ENCODE peak calls at places on chromosomes 4 and X, in four cellular contexts. One of them, this sample, is unnamed.

GRCh38 chr4:154004859-154005520 is 216.1 kb upstream of the SFRP2 start:
- DNase-seq in AG04449: no peak
- DNase-seq in BJ: peak
- DNase-seq in AG04450: no peak
- DNase-seq in this sample: peak

GRCh38 chr4:147334478-147334877 is 146.4 kb upstream of the EDNRA start:
- DNase-seq in AG04449: no peak
- DNase-seq in BJ: no peak
- DNase-seq in AG04450: no peak
- DNase-seq in this sample: no peak

GRCh38 chr4:155742310-155743015 is 16.4 kb upstream of the GUCY1B1 start:
- DNase-seq in AG04449: no peak
- DNase-seq in BJ: no peak
- DNase-seq in AG04450: no peak
- DNase-seq in this sample: no peak

GRCh38 chr4:69617083-69617694 is 22.3 kb downstream of the UGT2A2 start:
- DNase-seq in AG04449: no peak
- DNase-seq in BJ: no peak
- DNase-seq in AG04450: peak
- DNase-seq in this sample: no peak

GRCh38 chr4:94758141-94758699 is 465 bp downstream of the BMPR1B start:
- DNase-seq in AG04449: no peak
- DNase-seq in BJ: no peak
- DNase-seq in AG04450: no peak
- DNase-seq in this sample: no peak

GRCh38 chr4:40628888-40629287 is 776 bp downstream of the RBM47 start:
- DNase-seq in AG04449: no peak
- DNase-seq in BJ: no peak
- DNase-seq in AG04450: no peak
- DNase-seq in this sample: no peak

GRCh38 chr4:121711263-121712000 is 14.7 kb upstream of the ANXA5 start:
- DNase-seq in AG04449: peak
- DNase-seq in BJ: peak
- DNase-seq in AG04450: peak
- DNase-seq in this sample: peak

GRCh38 chrX:47358387-47359065 is 11.9 kb upstream of the ZNF157 start:
- DNase-seq in AG04449: no peak
- DNase-seq in BJ: no peak
- DNase-seq in AG04450: no peak
- DNase-seq in this sample: no peak

GRCh38 chrX:12013220-12013619 is 125.1 kb upstream of the FRMPD4 start:
- DNase-seq in AG04449: no peak
- DNase-seq in BJ: no peak
- DNase-seq in AG04450: peak
- DNase-seq in this sample: no peak

GRCh38 chrX:100911731-100912130 is 17.0 kb downstream of the XKRX start:
- DNase-seq in AG04449: no peak
- DNase-seq in BJ: no peak
- DNase-seq in AG04450: no peak
- DNase-seq in this sample: no peak

GRCh38 chr4:39233114-39233513 is 50.8 kb downstream of the WDR19 start:
- DNase-seq in AG04449: no peak
- DNase-seq in BJ: no peak
- DNase-seq in AG04450: no peak
- DNase-seq in this sample: no peak

GRCh38 chr4:134328741-134329140 is 127.2 kb upstream of the PABPC4L start:
- DNase-seq in AG04449: no peak
- DNase-seq in BJ: no peak
- DNase-seq in AG04450: no peak
- DNase-seq in this sample: no peak

GRCh38 chr4:74608151-74608949 is 163.4 kb downstream of the AREG start:
- DNase-seq in AG04449: no peak
- DNase-seq in BJ: no peak
- DNase-seq in AG04450: no peak
- DNase-seq in this sample: no peak

GRCh38 chr4:28883211-28883610 is 1837.0 kb upstream of the PCDH7 start:
- DNase-seq in AG04449: no peak
- DNase-seq in BJ: no peak
- DNase-seq in AG04450: no peak
- DNase-seq in this sample: no peak

GRCh38 chrX:66384722-66385121 is 220.7 kb downstream of the HEPH start:
- DNase-seq in AG04449: no peak
- DNase-seq in BJ: no peak
- DNase-seq in AG04450: no peak
- DNase-seq in this sample: no peak

GRCh38 chr4:168651374-168651773 is 154.5 kb downstream of the PALLD start:
- DNase-seq in AG04449: no peak
- DNase-seq in BJ: no peak
- DNase-seq in AG04450: no peak
- DNase-seq in this sample: no peak

GRCh38 chr4:169573889-169574288 is 38.5 kb downstream of the NEK1 start:
- DNase-seq in AG04449: no peak
- DNase-seq in BJ: no peak
- DNase-seq in AG04450: no peak
- DNase-seq in this sample: no peak

GRCh38 chr4:37780444-37781133 is 45.9 kb upstream of the PGM2 start:
- DNase-seq in AG04449: no peak
- DNase-seq in BJ: no peak
- DNase-seq in AG04450: no peak
- DNase-seq in this sample: no peak

GRCh38 chr4:152643153-152644035 is 36.4 kb downstream of the TMEM154 start:
- DNase-seq in AG04449: no peak
- DNase-seq in BJ: no peak
- DNase-seq in AG04450: no peak
- DNase-seq in this sample: no peak

GRCh38 chr4:78667337-78667736 is 108.8 kb upstream of the BMP2K start:
- DNase-seq in AG04449: no peak
- DNase-seq in BJ: no peak
- DNase-seq in AG04450: no peak
- DNase-seq in this sample: no peak

DNA sequence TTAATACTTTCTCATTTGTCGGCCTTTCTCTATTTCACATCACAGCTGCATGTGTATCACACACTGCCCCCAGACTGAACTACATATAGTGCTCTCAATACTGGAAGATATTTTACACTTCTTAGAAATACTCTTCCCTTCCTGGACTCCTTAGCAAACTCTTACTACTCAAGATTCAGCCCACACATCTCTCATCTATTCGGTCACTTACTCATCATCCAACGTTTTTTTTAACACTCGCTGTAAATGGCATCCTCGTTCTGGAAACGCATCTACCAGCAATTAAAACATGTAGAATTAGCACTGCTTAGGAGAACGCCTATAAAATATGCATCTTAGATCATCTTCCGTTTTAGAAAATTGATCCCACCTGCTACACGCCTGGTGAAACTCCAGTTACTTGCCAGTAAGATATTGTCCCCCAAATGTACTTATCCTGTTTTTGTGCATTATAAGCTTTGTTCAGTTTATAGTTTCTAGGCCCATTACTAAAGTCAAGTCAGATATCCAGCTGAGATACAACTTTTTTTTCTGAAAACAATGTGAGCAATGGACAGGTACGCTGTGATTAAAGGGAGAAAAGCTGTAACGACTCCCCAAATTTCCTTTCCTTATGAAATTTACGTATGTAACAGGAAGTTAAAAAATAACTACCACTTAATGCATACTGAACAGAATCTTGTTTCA is 1.0 kb downstream of the LRP2BP start:
- DNase-seq in AG04449: no peak
- DNase-seq in BJ: no peak
- DNase-seq in AG04450: no peak
- DNase-seq in this sample: no peak
- H3K4me3 ChIP-seq in AG04449: peak
- H3K4me3 ChIP-seq in BJ: peak
- H3K4me3 ChIP-seq in AG04450: peak
- H3K4me3 ChIP-seq in this sample: peak

GRCh38 chr4:107902715-107903114 is 28.6 kb upstream of the CYP2U1 start:
- DNase-seq in AG04449: no peak
- DNase-seq in BJ: no peak
- DNase-seq in AG04450: no peak
- DNase-seq in this sample: no peak

GRCh38 chr4:107906458-107907100 is 24.8 kb upstream of the CYP2U1 start:
- DNase-seq in AG04449: no peak
- DNase-seq in BJ: no peak
- DNase-seq in AG04450: no peak
- DNase-seq in this sample: no peak

GRCh38 chr4:107913283-107913899 is 18.0 kb upstream of the CYP2U1 start:
- DNase-seq in AG04449: no peak
- DNase-seq in BJ: peak
- DNase-seq in AG04450: peak
- DNase-seq in this sample: peak

GRCh38 chr4:107908377-107908776 is 23.0 kb upstream of the CYP2U1 start:
- DNase-seq in AG04449: no peak
- DNase-seq in BJ: no peak
- DNase-seq in AG04450: no peak
- DNase-seq in this sample: no peak
- TF ChIP-seq CTCF in AG04449: no peak
- TF ChIP-seq CTCF in BJ: no peak
- TF ChIP-seq CTCF in AG04450: no peak
- TF ChIP-seq CTCF in this sample: no peak

GRCh38 chr4:108048157-108048556 is 58.5 kb downstream of the HADH start:
- DNase-seq in AG04449: no peak
- DNase-seq in BJ: no peak
- DNase-seq in AG04450: no peak
- DNase-seq in this sample: no peak

GRCh38 chr4:108047199-108047598 is 57.5 kb downstream of the HADH start:
- DNase-seq in AG04449: no peak
- DNase-seq in BJ: no peak
- DNase-seq in AG04450: no peak
- DNase-seq in this sample: no peak

GRCh38 chr4:108049406-108049805 is 59.7 kb downstream of the HADH start:
- DNase-seq in AG04449: no peak
- DNase-seq in BJ: no peak
- DNase-seq in AG04450: no peak
- DNase-seq in this sample: no peak

GRCh38 chr4:108051343-108051742 is 61.7 kb downstream of the HADH start:
- DNase-seq in AG04449: no peak
- DNase-seq in BJ: no peak
- DNase-seq in AG04450: no peak
- DNase-seq in this sample: no peak

DNA sequence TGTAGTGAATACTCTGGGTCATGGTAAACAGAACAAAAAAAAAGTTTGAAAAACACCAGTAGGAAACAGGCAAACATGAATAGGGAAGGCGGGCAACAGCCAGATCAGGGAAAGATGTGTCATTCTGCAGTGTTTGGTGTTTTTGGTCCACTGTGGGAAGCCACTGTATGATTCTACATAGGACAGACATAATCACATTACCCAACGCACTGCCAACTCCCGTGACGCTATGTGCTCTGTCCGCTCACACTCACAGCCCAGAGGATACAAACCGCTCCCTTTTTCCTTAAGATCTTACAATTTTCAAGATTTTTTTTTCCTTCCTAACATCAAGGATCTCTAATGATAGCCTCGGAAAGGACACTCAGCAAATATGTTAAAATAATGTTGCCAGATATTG is 59.3 kb downstream of the HADH start:
- DNase-seq in AG04449: no peak
- DNase-seq in BJ: no peak
- DNase-seq in AG04450: no peak
- DNase-seq in this sample: no peak
- H3K4me3 ChIP-seq in AG04449: no peak
- H3K4me3 ChIP-seq in BJ: no peak
- H3K4me3 ChIP-seq in AG04450: no peak
- H3K4me3 ChIP-seq in this sample: no peak

GRCh38 chrX:45952030-45952429 is 593.2 kb downstream of the ZNF674 start:
- DNase-seq in AG04449: no peak
- DNase-seq in BJ: no peak
- DNase-seq in AG04450: no peak
- DNase-seq in this sample: no peak
- TF ChIP-seq CTCF in AG04449: no peak
- TF ChIP-seq CTCF in BJ: no peak
- TF ChIP-seq CTCF in AG04450: peak
- TF ChIP-seq CTCF in this sample: no peak

This sample was measured in AG09309.